ENCODE peak calls at places on chromosomes 4 and X, in seven cellular contexts. A, X, R, W, I, Q and S are unnamed samples. For H3K4me1 and H3K9me3, the result is how much of the 10 kb centered on the place peaks cover.

GRCh38 chr4:5224340-5224739 is 173.1 kb downstream of the STK32B start:
- DNase-seq in A (no peak), X (peak), R (no peak), W (no peak), I (no peak), Q (no peak), S (no peak)

GRCh38 chr4:148065069-148065468 is 333.2 kb downstream of the ARHGAP10 start:
- DNase-seq in A (no peak), X (peak), R (no peak), W (no peak), I (no peak), Q (no peak), S (no peak)

GRCh38 chr4:6250235-6250983 is 19.2 kb upstream of the WFS1 start:
- DNase-seq in A (peak), X (peak), R (peak), W (no peak), I (no peak), Q (no peak), S (peak)

GRCh38 chr4:12211636-12212035 is 782.9 kb upstream of the HS3ST1 start:
- DNase-seq in A (no peak), X (no peak), R (no peak), W (no peak), I (no peak), Q (no peak), S (no peak)

GRCh38 chrX:136687457-136687856 is 39.5 kb downstream of the CD40LG start:
- DNase-seq in A (no peak), X (no peak), R (no peak), W (no peak), I (no peak), Q (no peak), S (no peak)

GRCh38 chr4:67327245-67327860 is 217.9 kb downstream of the CENPC start:
- DNase-seq in A (peak), X (peak), R (peak), W (peak), I (peak), Q (no peak), S (peak)

GRCh38 chrX:153854702-153855101 is 24.4 kb upstream of the PDZD4 start:
- DNase-seq in A (no peak), X (no peak), R (no peak), W (no peak), I (no peak), Q (no peak), S (no peak)

GRCh38 chrX:68672581-68673318 is 25.3 kb downstream of the STARD8 start:
- DNase-seq in A (no peak), X (no peak), R (no peak), W (no peak), I (no peak), Q (no peak), S (no peak)

GRCh38 chrX:101803451-101803850 is 128.4 kb downstream of the ZMAT1 start:
- DNase-seq in A (peak), X (peak), R (no peak), W (no peak), I (no peak), Q (no peak), S (peak)

GRCh38 chr4:147578057-147578476 is 39.1 kb upstream of the TMEM184C start:
- DNase-seq in A (no peak), X (peak), R (peak), W (no peak), I (no peak), Q (peak), S (peak)

GRCh38 chrX:41824551-41824950 is 98.8 kb downstream of the CASK start:
- DNase-seq in A (no peak), X (peak), R (no peak), W (no peak), I (no peak), Q (no peak), S (no peak)

GRCh38 chr4:124658795-124659194 is 53.7 kb downstream of the ANKRD50 start:
- DNase-seq in A (no peak), X (no peak), R (no peak), W (no peak), I (no peak), Q (no peak), S (no peak)

GRCh38 chr4:141530627-141531026 is 105.8 kb upstream of the IL15 start:
- DNase-seq in A (no peak), X (no peak), R (no peak), W (no peak), I (no peak), Q (no peak), S (no peak)

GRCh38 chr4:48173055-48173991 is 39.3 kb upstream of the TXK start:
- DNase-seq in A (peak), X (peak), R (peak), W (no peak), I (no peak), Q (no peak), S (peak)

GRCh38 chr4:86131456-86131855 is 228.4 kb downstream of the MAPK10 start:
- DNase-seq in A (no peak), X (no peak), R (no peak), W (no peak), I (no peak), Q (no peak), S (no peak)

GRCh38 chr4:28686618-28687017 is 1826.0 kb downstream of the STIM2 start:
- DNase-seq in A (peak), X (peak), R (peak), W (peak), I (no peak), Q (no peak), S (peak)

GRCh38 chr4:108426493-108426892 is 193.9 kb upstream of the RPL34 start:
- DNase-seq in A (no peak), X (peak), R (no peak), W (no peak), I (no peak), Q (no peak), S (no peak)

GRCh38 chr4:127103723-127104122 is 529.0 kb upstream of the INTU start:
- DNase-seq in A (no peak), X (peak), R (no peak), W (peak), I (no peak), Q (no peak), S (no peak)

GRCh38 chr4:182928061-182928460 is 10.9 kb upstream of the DCTD start:
- DNase-seq in A (peak), X (no peak), R (no peak), W (no peak), I (no peak), Q (no peak), S (peak)

GRCh38 chr4:74284074-74284473 is 24.2 kb upstream of the EPGN start:
- DNase-seq in A (no peak), X (peak), R (no peak), W (no peak), I (no peak), Q (no peak), S (no peak)

GRCh38 chrX:135200297-135200696 is 29.1 kb upstream of the CT55 start:
- DNase-seq in A (no peak), X (no peak), R (no peak), W (no peak), I (no peak), Q (no peak), S (no peak)

GRCh38 chr4:3663791-3664190 is 102.4 kb upstream of the ADRA2C start:
- DNase-seq in A (no peak), X (no peak), R (no peak), W (no peak), I (no peak), Q (no peak), S (no peak)

GRCh38 chr4:107616838-107617389 is 103.1 kb downstream of the PAPSS1 start:
- DNase-seq in A (no peak), X (peak), R (no peak), W (no peak), I (no peak), Q (no peak), S (no peak)

GRCh38 chrX:119677654-119677981 is 15.3 kb downstream of the SEPTIN6 start:
- DNase-seq in A (no peak), X (no peak), R (no peak), W (no peak), I (no peak), Q (no peak), S (no peak)

GRCh38 chr4:102344955-102345794 is at the start of gene SLC39A8:
- DNase-seq in A (peak), X (peak), R (peak), W (peak), I (peak), Q (peak), S (no peak)

GRCh38 chr4:147355849-147356248 is 125.0 kb upstream of the EDNRA start:
- DNase-seq in A (no peak), X (peak), R (no peak), W (no peak), I (no peak), Q (no peak), S (no peak)

GRCh38 chrX:13432776-13433605 is 113.1 kb upstream of the ATXN3L start:
- DNase-seq in A (no peak), X (peak), R (no peak), W (no peak), I (no peak), Q (no peak), S (no peak)

GRCh38 chrX:107465932-107466620 is 16.6 kb downstream of the FRMPD3 start:
- DNase-seq in A (no peak), X (no peak), R (no peak), W (no peak), I (no peak), Q (no peak), S (no peak)

GRCh38 chrX:107467271-107467670 is 17.8 kb downstream of the FRMPD3 start:
- DNase-seq in A (no peak), X (no peak), R (no peak), W (no peak), I (no peak), Q (no peak), S (no peak)

GRCh38 chrX:107470198-107470597 is 20.7 kb downstream of the FRMPD3 start:
- DNase-seq in A (no peak), X (no peak), R (no peak), W (no peak), I (no peak), Q (no peak), S (no peak)

GRCh38 chrX:107470971-107471370 is 21.5 kb downstream of the FRMPD3 start:
- DNase-seq in A (no peak), X (no peak), R (no peak), W (no peak), I (no peak), Q (no peak), S (no peak)
- H3K4me1 ChIP-seq in A (under half), X (under half), R (under half), W (under half), I (under half), Q (under half), S (under half)

GRCh38 chr4:476501-476900 is 22.5 kb downstream of the ZNF721 start:
- DNase-seq in A (no peak), X (peak), R (no peak), W (no peak), I (no peak), Q (no peak), S (no peak)
- H3K9me3 ChIP-seq in A (under half), X (under half), R (half or more), W (under half), I (under half), Q (under half), S (under half)

GRCh38 chr4:53682196-53682595 is 90.9 kb upstream of the LNX1 start:
- DNase-seq in A (no peak), X (peak), R (no peak), W (no peak), I (no peak), Q (no peak), S (no peak)
- H3K27ac ChIP-seq in A (no peak), X (peak), R (no peak), W (no peak), I (no peak), Q (no peak), S (no peak)

GRCh38 chr4:24578364-24578763 is 6.0 kb downstream of the DHX15 start:
- DNase-seq in A (no peak), X (no peak), R (no peak), W (no peak), I (no peak), Q (no peak), S (no peak)

GRCh38 chr4:24584175-24584850 is at the start of gene DHX15:
- DNase-seq in A (peak), X (peak), R (peak), W (peak), I (peak), Q (peak), S (peak)

GRCh38 chr4:24583451-24584174 is 741 bp downstream of the DHX15 start:
- DNase-seq in A (peak), X (peak), R (peak), W (peak), I (no peak), Q (peak), S (peak)

GRCh38 chr4:24582235-24582863 is 2.0 kb downstream of the DHX15 start:
- DNase-seq in A (peak), X (no peak), R (no peak), W (no peak), I (no peak), Q (no peak), S (peak)
- H3K4me1 ChIP-seq in A (under half), X (under half), R (under half), W (under half), I (under half), Q (under half), S (under half)

GRCh38 chr4:37586194-37586593 is 100.0 kb downstream of the RELL1 start:
- DNase-seq in A (no peak), X (no peak), R (no peak), W (no peak), I (no peak), Q (no peak), S (no peak)
- H3K9me3 ChIP-seq in A (under half), X (under half), R (under half), W (under half), I (under half), Q (under half), S (under half)

GRCh38 chrX:11886745-11887144 is 128.7 kb downstream of the MSL3 start:
- DNase-seq in A (no peak), X (peak), R (no peak), W (no peak), I (no peak), Q (no peak), S (no peak)
- H3K27ac ChIP-seq in A (no peak), X (no peak), R (no peak), W (no peak), I (no peak), Q (no peak), S (no peak)

DNA sequence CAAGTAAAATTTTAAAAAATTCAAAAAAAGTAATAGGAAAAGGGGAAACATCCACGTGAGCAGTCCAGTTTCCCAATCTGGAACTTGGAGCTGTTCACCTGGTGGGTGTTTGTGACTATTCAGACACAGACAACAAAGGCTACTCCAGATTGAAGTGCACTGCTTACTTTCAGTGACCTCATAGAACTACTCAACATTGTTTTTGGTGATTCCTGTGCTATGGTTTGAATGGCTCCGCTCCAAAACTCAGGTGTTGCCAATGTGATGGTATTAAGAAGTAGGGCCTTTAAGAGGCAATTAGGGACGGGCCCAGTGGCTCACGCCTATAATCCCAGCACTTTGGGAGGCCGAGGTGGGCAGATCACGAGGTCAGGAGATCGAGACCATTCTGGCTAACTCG is 22.1 kb downstream of the SH3RF1 start:
- DNase-seq in A (no peak), X (no peak), R (no peak), W (no peak), I (no peak), Q (no peak), S (no peak)
- H3K4me1 ChIP-seq in A (half or more), X (under half), R (half or more), W (under half), I (under half), Q (under half), S (under half)

DNA sequence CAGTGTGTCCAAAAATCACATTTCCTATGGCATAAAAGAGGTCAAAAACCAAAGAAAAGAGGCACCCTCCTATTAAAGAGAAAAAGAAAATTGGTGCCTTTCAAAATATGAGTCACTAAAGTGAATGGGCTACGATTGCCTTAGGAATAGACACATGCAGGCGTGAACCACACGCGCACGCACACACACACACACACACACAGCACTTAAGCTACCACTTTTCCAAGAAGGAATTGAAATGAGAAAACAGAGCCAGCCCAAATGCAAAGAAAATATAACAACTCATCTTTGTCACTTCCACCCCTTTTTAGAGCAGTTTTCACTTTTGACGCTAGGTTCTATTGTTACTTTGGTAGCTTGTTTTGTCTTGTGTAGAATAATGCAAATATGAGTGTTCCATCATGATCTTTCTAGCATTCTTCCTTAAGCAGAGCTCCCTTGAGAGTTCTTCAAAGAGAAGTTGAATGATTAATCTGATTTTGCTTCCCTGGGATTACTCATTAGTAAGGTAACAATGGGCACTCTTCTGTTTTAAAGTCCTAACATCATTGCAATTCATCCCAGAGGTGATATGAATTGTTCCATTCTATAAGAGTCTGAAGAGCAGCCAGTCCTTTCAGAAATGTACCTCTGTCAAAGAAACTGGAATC is 239.2 kb upstream of the GNPDA2 start:
- DNase-seq in A (no peak), X (no peak), R (no peak), W (no peak), I (no peak), Q (no peak), S (no peak)
- H3K9me3 ChIP-seq in A (under half), X (under half), R (under half), W (under half), I (under half), Q (under half), S (under half)